ENCODE peak calls at places on chromosomes 4 and X, in four cellular contexts. C is K562, E is HL-60, H is GM12878. I is an unnamed sample.

GRCh38 chr4:175273995-175274753 is 356.0 kb downstream of the ADAM29 start:
- DNase-seq in C (no peak), E (no peak), H (no peak), I (no peak)

GRCh38 chr4:8770518-8771257 is 101.0 kb downstream of the HMX1 start:
- DNase-seq in H (no peak), C (no peak), E (no peak), I (no peak)

GRCh38 chr4:101345596-101346311 is 1.6 kb downstream of the PPP3CA start:
- DNase-seq in H (no peak), E (no peak), C (peak), I (peak)

GRCh38 chr4:105194328-105195231 is 47.9 kb downstream of the TET2 start:
- DNase-seq in C (no peak), H (peak), E (no peak), I (no peak)

GRCh38 chr4:168713193-168713592 is 216.3 kb downstream of the PALLD start:
- DNase-seq in E (no peak), C (no peak), H (no peak), I (no peak)

GRCh38 chrX:154004315-154004714 is 15.4 kb downstream of the IRAK1 start:
- DNase-seq in H (no peak), C (no peak), E (no peak), I (no peak)

GRCh38 chrX:345020-345925 is 26.7 kb upstream of the GTPBP6 start:
- DNase-seq in C (no peak), H (no peak), E (no peak), I (no peak)

GRCh38 chrX:12967711-12968465 is 7.0 kb upstream of the TMSB4X start:
- DNase-seq in C (no peak), H (no peak), E (no peak), I (no peak)

GRCh38 chrX:63475200-63475599 is 124.1 kb upstream of the SPIN4 start:
- DNase-seq in E (no peak), H (no peak), C (peak), I (no peak)

GRCh38 chrX:14729058-14729457 is 143.8 kb downstream of the FANCB start:
- DNase-seq in C (no peak), E (no peak), H (no peak), I (no peak)

GRCh38 chr4:101958547-101958946 is 168.0 kb downstream of the BANK1 start:
- DNase-seq in C (no peak), E (no peak), H (no peak), I (no peak)

GRCh38 chr4:141207971-141208370 is 12.7 kb upstream of the ZNF330 start:
- DNase-seq in C (no peak), E (no peak), H (no peak), I (no peak)

GRCh38 chr4:181959121-181959520 is 284.1 kb upstream of the TENM3 start:
- DNase-seq in E (no peak), C (no peak), H (no peak), I (no peak)

GRCh38 chrX:18964026-18964425 is 19.9 kb downstream of the PHKA2 start:
- DNase-seq in E (no peak), H (no peak), C (no peak), I (no peak)

GRCh38 chr4:74054483-74055032 is 16.1 kb upstream of the CXCL3 start:
- DNase-seq in C (peak), H (no peak), E (peak), I (no peak)

GRCh38 chrX:48826135-48826875 is at the start of gene ERAS:
- DNase-seq in C (no peak), E (no peak), H (no peak), I (peak)

GRCh38 chr4:86048426-86048825 is 311.4 kb downstream of the MAPK10 start:
- DNase-seq in C (no peak), H (no peak), E (no peak), I (no peak)

GRCh38 chr4:24956763-24957162 is 43.9 kb upstream of the CCDC149 start:
- DNase-seq in H (no peak), C (no peak), E (no peak), I (no peak)

DNA sequence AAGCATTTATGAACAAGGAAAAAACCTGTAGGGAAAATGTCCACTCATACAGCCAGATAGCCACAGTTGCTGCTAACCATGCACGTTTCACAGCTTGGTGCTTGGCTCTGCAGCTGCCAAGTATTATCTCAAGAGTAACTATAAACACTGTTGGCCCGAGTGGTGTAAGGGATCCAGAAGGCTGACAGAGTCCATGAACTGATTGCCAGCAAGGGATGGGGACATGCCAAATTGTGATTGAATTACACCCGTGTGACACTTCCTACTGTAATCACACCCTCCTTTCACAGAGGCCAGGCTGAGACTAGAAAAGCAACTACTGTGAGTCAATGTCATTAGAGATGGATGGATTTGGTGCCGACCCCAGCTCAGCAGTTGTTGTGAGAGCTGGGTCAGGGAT is 223.9 kb upstream of the ANKRD50 start:
- DNase-seq in H (no peak), C (no peak), E (no peak), I (no peak)
- TF ChIP-seq SPI1 in H (no peak), C (no peak), E (no peak), I (no peak)

GRCh38 chr4:5200546-5200945 is 149.3 kb downstream of the STK32B start:
- DNase-seq in C (no peak), E (no peak), H (no peak), I (no peak)

GRCh38 chr4:5203309-5203708 is 152.0 kb downstream of the STK32B start:
- DNase-seq in C (no peak), H (no peak), E (no peak), I (no peak)

GRCh38 chr4:5199912-5200311 is 148.6 kb downstream of the STK32B start:
- DNase-seq in H (no peak), C (no peak), E (no peak), I (no peak)

GRCh38 chr4:5198586-5198985 is 147.3 kb downstream of the STK32B start:
- DNase-seq in E (no peak), C (no peak), H (no peak), I (no peak)

GRCh38 chr4:5199142-5199541 is 147.9 kb downstream of the STK32B start:
- DNase-seq in E (no peak), H (no peak), C (no peak), I (no peak)
- TF ChIP-seq SPI1 in E (no peak), H (no peak), C (no peak), I (no peak)

GRCh38 chrX:151169783-151170182 is 6.6 kb upstream of the GPR50 start:
- DNase-seq in H (no peak), C (no peak), E (no peak), I (no peak)

DNA sequence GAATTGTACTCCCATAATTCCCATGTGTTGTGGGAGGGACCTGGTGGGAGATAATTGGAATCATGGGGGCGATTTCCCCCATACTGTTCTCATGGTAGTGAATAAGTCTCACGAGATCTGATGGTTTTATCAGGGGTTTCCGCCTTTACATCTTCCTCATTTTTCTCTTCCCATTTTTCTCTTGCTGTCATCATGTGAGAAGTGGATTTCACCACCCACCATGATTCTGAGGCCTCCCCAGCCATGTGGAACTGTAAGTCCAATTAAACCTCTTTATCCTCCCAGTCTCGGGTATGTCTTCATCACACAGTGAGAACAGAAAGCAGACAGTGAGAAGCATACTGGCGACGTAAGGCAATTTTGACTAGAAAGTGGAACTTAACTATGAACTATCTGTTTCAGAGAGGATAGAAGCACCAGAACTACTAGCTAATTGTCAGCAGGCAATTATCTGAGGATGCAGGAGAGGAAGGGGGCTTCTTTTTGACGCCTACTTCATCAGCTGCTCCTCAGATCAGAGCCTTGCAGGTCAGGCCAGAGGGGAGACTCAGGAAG is 8.5 kb upstream of the GPR50 start:
- DNase-seq in C (no peak), H (no peak), E (peak), I (no peak)
- TF ChIP-seq SPI1 in C (no peak), H (no peak), E (peak), I (no peak)

DNA sequence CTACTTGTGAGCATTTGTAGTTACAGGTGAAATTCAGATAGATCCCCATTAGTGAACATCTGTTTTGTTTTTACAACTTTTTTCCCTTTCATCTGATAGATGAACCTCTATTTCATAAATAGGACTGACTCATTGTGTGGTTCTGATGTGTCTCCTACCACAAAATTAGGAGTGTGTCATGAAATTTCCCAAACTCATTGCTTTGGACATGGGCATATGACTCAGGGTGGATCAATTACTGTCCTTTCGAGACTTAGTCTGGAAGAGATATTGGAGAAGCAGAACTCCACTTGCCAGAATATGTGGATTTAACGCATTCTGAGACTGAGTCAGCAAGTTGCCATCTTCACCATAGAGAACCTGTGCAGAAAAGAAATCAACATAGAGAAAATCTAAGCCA is 53.5 kb upstream of the PCDH10 start:
- DNase-seq in H (no peak), C (no peak), E (no peak), I (no peak)
- TF ChIP-seq SPI1 in H (no peak), C (no peak), E (no peak), I (no peak)

GRCh38 chrX:114582698-114583395 is 1.0 kb upstream of the HTR2C start:
- DNase-seq in C (no peak), E (no peak), H (no peak), I (no peak)
- TF ChIP-seq SPI1 in C (no peak), E (no peak), H (no peak), I (no peak)

GRCh38 chrX:74520896-74521295 is 93.5 kb downstream of the RLIM start:
- DNase-seq in C (no peak), H (no peak), E (no peak), I (no peak)

GRCh38 chrX:74523870-74524735 is 90.3 kb downstream of the RLIM start:
- DNase-seq in C (no peak), E (no peak), H (no peak), I (no peak)

GRCh38 chrX:74523224-74523623 is 91.2 kb downstream of the RLIM start:
- DNase-seq in H (no peak), E (no peak), C (no peak), I (no peak)

GRCh38 chrX:74520291-74520690 is 94.1 kb downstream of the RLIM start:
- DNase-seq in H (no peak), E (no peak), C (no peak), I (no peak)

DNA sequence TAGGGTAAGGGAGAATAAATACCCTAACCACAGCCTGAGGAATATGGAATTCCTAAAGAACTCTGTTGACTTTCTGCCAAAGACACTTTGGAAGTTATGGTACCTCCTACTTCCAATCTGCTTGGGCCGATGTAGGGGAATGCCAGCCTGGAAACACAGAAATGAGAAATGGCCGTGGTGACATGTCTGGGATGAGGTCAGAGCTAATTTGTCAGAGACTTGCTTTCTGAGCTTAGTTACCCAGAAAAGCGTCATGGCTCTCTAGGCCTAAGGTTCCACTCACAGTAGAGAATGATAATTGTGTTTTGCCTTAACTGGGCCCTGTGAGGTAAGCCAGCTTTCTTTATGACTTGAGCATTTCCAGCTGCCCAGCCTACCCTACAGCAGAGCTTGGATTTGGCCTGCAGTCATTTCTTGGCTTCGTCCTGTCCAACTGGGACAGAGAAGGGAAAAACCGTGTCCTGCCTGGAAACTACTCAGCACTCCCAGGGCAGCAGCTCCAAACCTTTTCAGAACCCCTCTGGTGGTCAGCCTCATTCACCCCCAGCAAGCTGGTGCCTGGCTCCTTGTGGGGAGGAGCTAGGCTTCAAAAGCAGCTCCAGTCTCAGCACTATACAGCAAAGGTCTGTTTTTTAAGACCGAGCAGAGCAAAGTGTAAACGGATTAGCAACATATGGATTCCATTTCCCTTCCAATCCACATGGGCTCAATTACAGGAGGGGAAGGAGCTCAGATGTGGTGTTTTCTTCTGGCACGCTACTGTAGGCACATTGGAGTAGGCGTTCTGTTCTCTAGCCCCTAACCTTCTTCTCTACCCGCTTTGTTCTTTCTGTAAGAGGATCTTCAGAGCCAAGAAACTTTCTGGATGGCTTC is 92.2 kb downstream of the RLIM start:
- DNase-seq in H (no peak), E (no peak), C (no peak), I (no peak)
- TF ChIP-seq SPI1 in H (no peak), E (no peak), C (no peak), I (no peak)

GRCh38 chr4:122973465-122973864 is 51.1 kb upstream of the NUDT6 start:
- DNase-seq in H (no peak), E (no peak), C (no peak), I (no peak)

GRCh38 chr4:122966201-122966600 is 43.8 kb upstream of the NUDT6 start:
- DNase-seq in C (no peak), E (no peak), H (no peak), I (no peak)

GRCh38 chr4:122963222-122963621 is 40.8 kb upstream of the NUDT6 start:
- DNase-seq in H (no peak), E (peak), C (no peak), I (no peak)

GRCh38 chr4:122968227-122968812 is 45.9 kb upstream of the NUDT6 start:
- DNase-seq in H (no peak), C (no peak), E (no peak), I (no peak)
- TF ChIP-seq SPI1 in H (no peak), C (no peak), E (no peak), I (no peak)

GRCh38 chr4:88457307-88458090 is 580 bp downstream of the HERC5 start:
- DNase-seq in C (no peak), E (peak), H (no peak), I (peak)
- TF ChIP-seq SPI1 in C (no peak), E (no peak), H (no peak), I (no peak)

GRCh38 chrX:97551821-97552220 is 668.1 kb downstream of the RPA4 start:
- DNase-seq in C (no peak), H (no peak), E (no peak), I (no peak)

DNA sequence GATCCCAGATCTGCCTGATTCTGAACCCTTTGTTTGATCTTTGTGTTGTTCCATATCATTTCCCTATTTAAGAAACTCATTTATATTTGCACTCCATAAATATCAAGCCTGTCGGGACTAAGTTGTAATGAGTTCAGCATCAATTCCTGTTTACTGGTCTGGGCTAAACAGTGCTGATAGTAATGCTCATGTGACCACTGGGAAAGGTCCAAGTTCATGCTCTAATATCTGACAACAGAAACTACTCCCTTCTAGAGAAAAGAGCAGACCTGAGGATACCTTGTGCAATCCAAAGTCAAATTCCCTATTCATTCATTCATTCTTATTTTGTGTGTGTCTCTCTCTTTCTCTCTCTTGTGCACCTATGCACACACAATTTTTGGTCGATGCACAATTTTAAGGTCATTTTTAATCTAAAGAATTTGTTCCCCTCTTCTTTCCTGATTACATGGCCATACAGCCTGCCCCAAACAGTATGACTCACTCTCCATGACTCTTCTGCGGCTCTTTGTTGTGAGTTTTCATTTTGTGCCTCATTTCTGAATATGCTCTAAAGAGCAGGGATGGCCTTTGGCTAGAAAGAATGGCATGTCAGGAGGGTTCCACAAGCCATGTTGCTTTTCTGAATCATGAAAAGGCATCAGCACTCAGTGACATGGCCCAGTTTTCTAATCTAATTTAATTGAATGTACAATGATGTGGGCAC is 664.3 kb downstream of the RPA4 start:
- DNase-seq in H (no peak), C (no peak), E (no peak), I (no peak)
- TF ChIP-seq SPI1 in H (no peak), C (no peak), E (no peak), I (no peak)

GRCh38 chr4:35820026-35820425 is 424.3 kb downstream of the ARAP2 start:
- DNase-seq in E (no peak), H (no peak), C (no peak), I (no peak)

DNA sequence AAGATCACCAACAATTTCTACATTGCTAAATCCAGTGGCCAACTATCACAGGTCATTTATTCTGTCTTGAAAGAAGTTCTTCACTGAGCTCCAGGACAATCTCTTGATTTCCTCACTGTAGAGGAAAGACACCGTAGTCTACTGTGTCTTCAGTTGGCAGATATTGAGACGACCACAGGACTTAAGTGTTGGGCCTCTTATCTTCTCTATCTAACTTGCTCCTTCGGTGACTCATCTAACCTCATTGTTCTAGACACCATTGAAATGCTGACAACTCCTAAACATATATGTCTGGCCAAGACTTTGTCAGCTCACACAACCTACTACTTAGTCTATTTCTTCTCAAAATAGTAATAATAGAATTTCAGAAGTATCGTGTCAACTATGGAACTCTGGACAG is 425.8 kb downstream of the ARAP2 start:
- DNase-seq in E (no peak), H (no peak), C (no peak), I (no peak)
- TF ChIP-seq SPI1 in E (no peak), H (no peak), C (no peak), I (no peak)